ENCODE peak calls at places on chromosome X, in ten cellular contexts. P, F, M, V, T, H, E, D, I and A are unnamed samples.

GRCh38 chrX:18664947-18665346 is 7.0 kb downstream of the RS1 start:
- DNase-seq in P (no peak), F (no peak), M (no peak), V (no peak), T (no peak), H (no peak), E (no peak), D (no peak), I (no peak), A (no peak)

GRCh38 chrX:136147320-136147901 is at the start of gene FHL1:
- DNase-seq in P (peak; percentile 47), F (no peak), M (no peak), V (peak; percentile 25), T (peak; percentile 92), H (peak; percentile 59), E (no peak), D (peak; percentile 31), I (peak; percentile 38), A (no peak)

GRCh38 chrX:136271300-136271699 is 20.1 kb upstream of the MAP7D3 start:
- DNase-seq in P (no peak), F (no peak), M (no peak), V (no peak), T (no peak), H (no peak), E (no peak), D (peak; percentile 68), I (no peak), A (no peak)

GRCh38 chrX:154378799-154379568 is at the start of gene EMD:
- DNase-seq in P (peak; percentile 97), F (no peak), M (peak; percentile 91), V (peak; percentile 98), T (peak; percentile 99), H (peak; percentile 100), E (peak; percentile 99), D (peak; percentile 100), I (peak; percentile 92), A (peak; percentile 95)

GRCh38 chrX:54048413-54048812 is 4.1 kb upstream of the PHF8 start:
- DNase-seq in P (no peak), F (no peak), M (no peak), V (no peak), T (no peak), H (no peak), E (no peak), D (no peak), I (no peak), A (no peak)

GRCh38 chrX:77014655-77015377 is 432.4 kb upstream of the FGF16 start:
- DNase-seq in P (no peak), F (no peak), M (no peak), V (no peak), T (no peak), H (no peak), E (peak; percentile 24), D (no peak), I (no peak), A (no peak)

GRCh38 chrX:24426921-24427746 is 38.0 kb upstream of the PDK3 start:
- DNase-seq in P (no peak), F (no peak), M (no peak), V (no peak), T (no peak), H (no peak), E (no peak), D (no peak), I (no peak), A (no peak)

GRCh38 chrX:109472939-109473713 is 8.8 kb downstream of the GUCY2F start:
- DNase-seq in P (peak; percentile 51), F (no peak), M (peak; percentile 20), V (no peak), T (no peak), H (no peak), E (no peak), D (no peak), I (no peak), A (no peak)

GRCh38 chrX:68694429-68695205 is 47.2 kb downstream of the STARD8 start:
- DNase-seq in P (no peak), F (no peak), M (no peak), V (no peak), T (no peak), H (no peak), E (no peak), D (no peak), I (no peak), A (no peak)

GRCh38 chrX:40105791-40106676 is 8.3 kb upstream of the BCOR start:
- DNase-seq in P (peak; percentile 59), F (no peak), M (peak; percentile 31), V (peak; percentile 70), T (peak; percentile 93), H (peak; percentile 58), E (peak; percentile 89), D (peak; percentile 51), I (peak; percentile 51), A (no peak)

GRCh38 chrX:19373034-19373891 is 29.5 kb downstream of the PDHA1 start:
- DNase-seq in P (no peak), F (no peak), M (no peak), V (no peak), T (peak; percentile 66), H (no peak), E (no peak), D (no peak), I (no peak), A (no peak)

GRCh38 chrX:134600714-134601113 is 57.6 kb downstream of the PLAC1 start:
- DNase-seq in P (peak; percentile 68), F (no peak), M (no peak), V (no peak), T (no peak), H (no peak), E (no peak), D (no peak), I (no peak), A (no peak)

GRCh38 chrX:95728446-95728845 is 956.2 kb upstream of the DIAPH2 start:
- DNase-seq in P (no peak), F (no peak), M (no peak), V (no peak), T (no peak), H (no peak), E (no peak), D (no peak), I (no peak), A (no peak)

GRCh38 chrX:46279214-46279924 is 265.9 kb downstream of the ZNF674 start:
- DNase-seq in P (no peak), F (no peak), M (no peak), V (no peak), T (no peak), H (no peak), E (no peak), D (peak; percentile 16), I (no peak), A (no peak)

GRCh38 chrX:11319689-11320302 is 26.6 kb downstream of the AMELX start:
- DNase-seq in P (peak; percentile 13), F (no peak), M (no peak), V (no peak), T (no peak), H (no peak), E (no peak), D (no peak), I (no peak), A (no peak)

GRCh38 chrX:74234829-74235228 is 69.2 kb upstream of the ZCCHC13 start:
- DNase-seq in P (no peak), F (no peak), M (no peak), V (no peak), T (no peak), H (no peak), E (no peak), D (no peak), I (no peak), A (no peak)

GRCh38 chrX:72348247-72348979 is 42.7 kb upstream of the CITED1 start:
- DNase-seq in P (no peak), F (no peak), M (no peak), V (no peak), T (peak; percentile 3), H (no peak), E (no peak), D (no peak), I (no peak), A (no peak)

GRCh38 chrX:2714551-2714950 is 23.5 kb downstream of the CD99 start:
- DNase-seq in P (no peak), F (no peak), M (no peak), V (no peak), T (no peak), H (no peak), E (no peak), D (no peak), I (no peak), A (no peak)

GRCh38 chrX:95585321-95585720 is 1099.3 kb upstream of the DIAPH2 start:
- DNase-seq in P (no peak), F (no peak), M (no peak), V (no peak), T (no peak), H (no peak), E (no peak), D (no peak), I (no peak), A (no peak)

GRCh38 chrX:25012793-25013592 is 2.8 kb downstream of the ARX start:
- DNase-seq in P (no peak), F (no peak), M (no peak), V (no peak), T (no peak), H (no peak), E (no peak), D (no peak), I (no peak), A (no peak)

GRCh38 chrX:115592997-115593734 is 32.2 kb downstream of the PLS3 start:
- DNase-seq in P (peak; percentile 71), F (no peak), M (no peak), V (no peak), T (no peak), H (no peak), E (no peak), D (no peak), I (no peak), A (no peak)

GRCh38 chrX:41314204-41314603 is 19.8 kb upstream of the DDX3X start:
- DNase-seq in P (no peak), F (no peak), M (no peak), V (no peak), T (no peak), H (no peak), E (no peak), D (no peak), I (no peak), A (no peak)

GRCh38 chrX:103393487-103393886 is 17.1 kb downstream of the BEX3 start:
- DNase-seq in P (peak; percentile 52), F (no peak), M (no peak), V (no peak), T (no peak), H (no peak), E (no peak), D (no peak), I (no peak), A (no peak)

GRCh38 chrX:24207826-24208225 is 58.3 kb downstream of the ZFX start:
- DNase-seq in P (peak; percentile 61), F (no peak), M (no peak), V (no peak), T (no peak), H (no peak), E (no peak), D (no peak), I (no peak), A (no peak)

GRCh38 chrX:47960400-47960799 is 43.4 kb downstream of the ZNF182 start:
- DNase-seq in P (no peak), F (no peak), M (no peak), V (no peak), T (no peak), H (no peak), E (no peak), D (no peak), I (no peak), A (no peak)

GRCh38 chrX:130245441-130245840 is 23.3 kb downstream of the ZNF280C start:
- DNase-seq in P (peak; percentile 76), F (no peak), M (no peak), V (no peak), T (no peak), H (no peak), E (no peak), D (no peak), I (no peak), A (no peak)

GRCh38 chrX:102651968-102652744 is 873 bp downstream of the GPRASP1 start:
- DNase-seq in P (peak; percentile 49), F (no peak), M (no peak), V (peak; percentile 15), T (no peak), H (peak; percentile 63), E (peak; percentile 35), D (no peak), I (no peak), A (no peak)

GRCh38 chrX:153971124-153971631 is 440 bp downstream of the HCFC1 start:
- DNase-seq in P (peak; percentile 92), F (no peak), M (peak; percentile 81), V (peak; percentile 83), T (peak; percentile 98), H (peak; percentile 79), E (peak; percentile 82), D (peak; percentile 68), I (peak; percentile 61), A (peak; percentile 61)